ENCODE peak calls at places on chromosomes 2 and 18, in five cellular contexts. P, V, I, G and X are unnamed samples.

GRCh38 chr2:126894082-126894481 is 4.6 kb upstream of the TEX51 start:
- DNase-seq in P (no peak), V (peak), I (no peak), G (no peak), X (no peak)

GRCh38 chr2:240622631-240623235 is 2.5 kb upstream of the GPR35 start:
- DNase-seq in P (no peak), V (no peak), I (no peak), G (no peak), X (no peak)

GRCh38 chr2:189328451-189329249 is 112.6 kb upstream of the WDR75 start:
- DNase-seq in P (no peak), V (no peak), I (no peak), G (no peak), X (no peak)

GRCh38 chr2:34936089-34936488 is 1337.0 kb upstream of the FAM98A start:
- DNase-seq in P (no peak), V (no peak), I (no peak), G (no peak), X (no peak)

GRCh38 chr2:172234716-172235661 is 132.3 kb upstream of the DLX2 start:
- DNase-seq in P (no peak), V (peak), I (no peak), G (peak), X (peak)

GRCh38 chr2:240397924-240398611 is 37.4 kb upstream of the GPC1 start:
- DNase-seq in P (peak), V (peak), I (no peak), G (no peak), X (no peak)

GRCh38 chr2:174540893-174541292 is 54.1 kb upstream of the GPR155 start:
- DNase-seq in P (no peak), V (no peak), I (no peak), G (no peak), X (peak)

GRCh38 chr2:161414385-161415040 is 1.6 kb upstream of the TBR1 start:
- DNase-seq in P (peak), V (peak), I (no peak), G (peak), X (peak)

GRCh38 chr2:26757873-26758789 is 6.0 kb upstream of the SLC35F6 start:
- DNase-seq in P (peak), V (peak), I (no peak), G (no peak), X (peak)

GRCh38 chr2:163407296-163407695 is 328.5 kb downstream of the FIGN start:
- DNase-seq in P (peak), V (no peak), I (no peak), G (no peak), X (no peak)

GRCh38 chr2:47195149-47195548 is 40.0 kb upstream of the STPG4 start:
- DNase-seq in P (peak), V (no peak), I (no peak), G (no peak), X (no peak)

DNA sequence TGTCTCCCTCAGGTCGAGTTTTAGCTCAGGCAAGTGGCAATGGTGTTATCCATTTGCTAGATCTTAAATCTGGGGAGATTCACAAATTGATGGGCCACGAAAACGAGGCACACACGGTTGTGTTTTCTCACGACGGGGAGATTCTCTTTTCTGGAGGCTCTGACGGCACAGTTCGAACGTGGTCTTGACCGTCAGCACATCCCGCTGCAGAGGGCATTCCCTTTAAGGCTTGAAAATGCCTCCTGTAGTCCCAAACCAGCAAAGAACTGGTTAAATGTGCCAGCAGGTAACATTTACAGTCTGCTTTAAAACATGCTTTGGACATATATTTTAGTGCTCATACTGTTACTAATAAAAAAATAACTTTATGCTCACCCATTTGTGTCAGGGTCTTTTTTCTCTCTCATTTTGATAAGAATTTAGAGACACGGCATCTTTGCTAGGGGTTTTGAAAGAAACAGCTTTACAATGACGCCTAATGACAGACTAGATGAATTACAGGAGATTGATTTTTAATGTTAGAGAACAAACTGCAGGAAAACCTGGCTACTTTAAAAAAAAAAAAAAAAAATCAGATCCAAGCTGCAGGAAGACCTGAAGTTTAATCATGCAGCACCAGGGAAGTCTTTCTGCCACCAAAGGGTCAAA is 602 bp upstream of the VWC2L start:
- DNase-seq in P (no peak), V (no peak), I (no peak), G (no peak), X (no peak)
- H2AFZ ChIP-seq in P (no peak), V (no peak), I (no peak), G (no peak), X (no peak)

GRCh38 chr18:23926590-23926989 is 88.0 kb upstream of the TTC39C start:
- DNase-seq in P (no peak), V (no peak), I (no peak), G (no peak), X (no peak)

GRCh38 chr18:23927821-23928746 is 86.5 kb upstream of the TTC39C start:
- DNase-seq in P (no peak), V (no peak), I (no peak), G (no peak), X (no peak)

GRCh38 chr18:23932385-23933067 is 82.0 kb upstream of the TTC39C start:
- DNase-seq in P (no peak), V (no peak), I (no peak), G (no peak), X (no peak)

GRCh38 chr18:23930002-23930401 is 84.6 kb upstream of the TTC39C start:
- DNase-seq in P (no peak), V (no peak), I (no peak), G (no peak), X (no peak)

GRCh38 chr18:23929362-23929940 is 85.1 kb upstream of the TTC39C start:
- DNase-seq in P (no peak), V (no peak), I (no peak), G (no peak), X (no peak)
- H3K18ac ChIP-seq in P (no peak), V (no peak), I (no peak), G (no peak), X (no peak)

GRCh38 chr18:55439036-55439435 is 149.0 kb downstream of the TCF4 start:
- DNase-seq in P (no peak), V (peak), I (peak), G (no peak), X (no peak)

GRCh38 chr18:55435592-55435991 is 152.4 kb downstream of the TCF4 start:
- DNase-seq in P (no peak), V (no peak), I (no peak), G (no peak), X (no peak)

GRCh38 chr18:55442561-55442960 is 145.4 kb downstream of the TCF4 start:
- DNase-seq in P (no peak), V (no peak), I (no peak), G (no peak), X (no peak)

GRCh38 chr18:55444496-55444895 is 143.5 kb downstream of the TCF4 start:
- DNase-seq in P (no peak), V (no peak), I (no peak), G (no peak), X (no peak)

GRCh38 chr18:55440988-55441387 is 147.0 kb downstream of the TCF4 start:
- DNase-seq in P (no peak), V (no peak), I (no peak), G (no peak), X (no peak)
- H2BK12ac ChIP-seq in P (no peak), V (no peak), I (no peak), G (no peak), X (no peak)

DNA sequence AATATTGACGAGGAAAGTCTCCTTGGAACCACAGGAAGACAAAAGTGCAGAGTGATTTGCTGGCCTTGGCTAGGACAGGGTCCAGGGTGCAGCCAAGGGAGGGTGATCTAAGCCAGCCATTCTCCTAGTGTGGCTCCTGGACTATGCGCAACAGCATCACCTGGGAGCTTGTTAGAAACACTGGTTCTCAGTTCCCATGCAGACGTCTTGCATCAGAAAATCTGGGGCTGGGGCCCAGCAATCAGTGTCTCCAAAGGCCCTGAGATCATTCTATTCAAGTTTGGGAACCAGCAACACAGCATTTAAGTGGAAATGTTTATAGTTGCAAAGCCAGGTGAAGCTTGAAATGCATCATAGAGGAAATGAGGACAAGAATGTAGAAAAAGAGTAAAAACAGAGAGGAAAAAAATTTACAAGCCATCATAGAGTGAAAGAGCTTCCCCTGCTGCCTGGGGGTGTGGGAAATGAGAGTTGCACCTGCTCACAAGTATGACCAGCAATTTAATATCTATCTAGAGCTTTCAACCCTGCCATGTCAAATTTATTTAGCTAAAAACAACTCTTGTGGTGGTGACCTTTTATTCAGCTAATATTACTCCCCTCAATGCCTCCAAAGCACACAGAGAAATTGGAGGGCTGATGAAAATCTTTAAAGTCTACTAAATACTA is 54.4 kb upstream of the SEC11C start:
- DNase-seq in P (no peak), V (no peak), I (no peak), G (no peak), X (no peak)
- H2AFZ ChIP-seq in P (no peak), V (no peak), I (no peak), G (no peak), X (no peak)

DNA sequence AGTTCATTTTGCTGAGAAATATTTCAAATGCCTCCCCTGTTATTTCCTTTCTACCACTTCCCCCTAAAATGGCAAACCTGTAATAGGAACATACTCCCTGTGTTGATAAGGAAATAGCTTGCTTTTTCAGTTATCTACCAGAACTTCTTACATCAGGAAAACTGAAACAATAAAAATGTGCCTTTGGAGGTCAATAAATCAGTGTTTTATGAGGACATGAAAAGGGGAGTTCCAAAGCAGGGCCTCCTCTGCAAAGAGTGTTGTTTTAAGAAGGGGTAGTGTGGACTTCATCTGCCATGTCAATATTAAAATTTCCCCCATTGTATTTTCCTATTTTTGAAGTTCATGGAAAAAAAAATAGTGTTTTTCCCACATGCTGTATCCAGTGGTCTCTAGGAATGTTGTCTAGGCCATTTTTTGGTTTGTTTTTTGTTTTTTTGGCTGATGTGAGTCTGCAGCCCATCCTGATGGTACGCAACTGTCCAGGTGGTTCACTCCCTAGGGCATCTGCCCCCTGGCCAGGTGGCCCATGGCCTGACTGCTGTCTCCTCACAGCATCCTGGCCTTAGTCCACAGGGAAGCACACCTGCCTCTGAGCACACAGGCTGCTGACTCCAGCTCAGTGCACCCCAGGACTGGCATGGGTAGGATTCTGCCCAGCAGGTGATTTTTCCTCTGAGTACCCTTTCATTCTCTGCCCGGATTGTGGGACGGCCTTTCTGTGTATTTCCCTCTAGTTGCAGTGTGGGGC is 3.8 kb downstream of the TNFRSF11A start:
- DNase-seq in P (no peak), V (no peak), I (no peak), G (no peak), X (no peak)
- H3K18ac ChIP-seq in P (no peak), V (no peak), I (no peak), G (no peak), X (no peak)

GRCh38 chr18:49096021-49096420 is 145.3 kb upstream of the SMAD7 start:
- DNase-seq in P (no peak), V (no peak), I (no peak), G (no peak), X (no peak)

GRCh38 chr18:49094979-49095632 is 144.3 kb upstream of the SMAD7 start:
- DNase-seq in P (peak), V (no peak), I (no peak), G (no peak), X (no peak)

GRCh38 chr18:49089049-49089448 is 138.3 kb upstream of the SMAD7 start:
- DNase-seq in P (no peak), V (no peak), I (no peak), G (no peak), X (no peak)

GRCh38 chr18:49094136-49094535 is 143.4 kb upstream of the SMAD7 start:
- DNase-seq in P (peak), V (no peak), I (no peak), G (no peak), X (no peak)

DNA sequence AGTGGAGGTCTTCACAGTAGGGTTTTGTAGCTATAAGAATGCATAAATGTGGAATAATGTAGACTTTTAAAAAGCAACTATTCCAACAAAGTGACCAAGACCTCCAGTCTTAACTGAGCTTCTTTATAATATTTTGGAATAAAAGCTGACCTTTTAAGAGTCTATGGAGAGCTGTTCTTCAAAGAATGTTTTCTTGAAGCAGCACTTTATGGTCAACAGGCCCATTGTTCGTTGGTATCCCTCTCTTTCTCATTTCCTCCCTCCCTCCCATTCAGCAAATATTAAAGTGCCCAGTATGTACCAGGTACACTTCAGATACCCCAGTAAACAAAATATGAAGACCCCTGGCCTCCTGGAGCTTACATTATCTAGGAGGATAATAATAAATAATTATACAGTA is 140.1 kb upstream of the SMAD7 start:
- DNase-seq in P (no peak), V (no peak), I (no peak), G (no peak), X (no peak)
- H2BK12ac ChIP-seq in P (no peak), V (no peak), I (no peak), G (no peak), X (no peak)

GRCh38 chr2:66427219-66427768 is 7.6 kb upstream of the MEIS1 start:
- DNase-seq in P (peak), V (no peak), I (no peak), G (no peak), X (no peak)

GRCh38 chr2:66428986-66429612 is 5.8 kb upstream of the MEIS1 start:
- DNase-seq in P (peak), V (no peak), I (no peak), G (no peak), X (peak)

GRCh38 chr2:66423391-66423790 is 11.5 kb upstream of the MEIS1 start:
- DNase-seq in P (no peak), V (no peak), I (no peak), G (no peak), X (no peak)

GRCh38 chr2:66430195-66430905 is 4.6 kb upstream of the MEIS1 start:
- DNase-seq in P (no peak), V (no peak), I (no peak), G (no peak), X (no peak)

GRCh38 chr2:66426250-66427064 is 8.5 kb upstream of the MEIS1 start:
- DNase-seq in P (no peak), V (peak), I (no peak), G (no peak), X (no peak)
- H2AFZ ChIP-seq in P (no peak), V (no peak), I (no peak), G (peak), X (peak)

GRCh38 chr2:192148620-192149321 is 46.0 kb downstream of the TMEFF2 start:
- DNase-seq in P (peak), V (no peak), I (no peak), G (no peak), X (no peak)

GRCh38 chr2:192146069-192147006 is 48.4 kb downstream of the TMEFF2 start:
- DNase-seq in P (peak), V (no peak), I (no peak), G (no peak), X (no peak)

GRCh38 chr2:192145496-192145895 is 49.2 kb downstream of the TMEFF2 start:
- DNase-seq in P (no peak), V (no peak), I (no peak), G (no peak), X (no peak)

GRCh38 chr2:192150166-192150565 is 44.6 kb downstream of the TMEFF2 start:
- DNase-seq in P (no peak), V (no peak), I (no peak), G (no peak), X (peak)

GRCh38 chr2:192148241-192148619 is 46.5 kb downstream of the TMEFF2 start:
- DNase-seq in P (no peak), V (no peak), I (no peak), G (no peak), X (no peak)
- H3K18ac ChIP-seq in P (peak), V (no peak), I (no peak), G (no peak), X (no peak)

DNA sequence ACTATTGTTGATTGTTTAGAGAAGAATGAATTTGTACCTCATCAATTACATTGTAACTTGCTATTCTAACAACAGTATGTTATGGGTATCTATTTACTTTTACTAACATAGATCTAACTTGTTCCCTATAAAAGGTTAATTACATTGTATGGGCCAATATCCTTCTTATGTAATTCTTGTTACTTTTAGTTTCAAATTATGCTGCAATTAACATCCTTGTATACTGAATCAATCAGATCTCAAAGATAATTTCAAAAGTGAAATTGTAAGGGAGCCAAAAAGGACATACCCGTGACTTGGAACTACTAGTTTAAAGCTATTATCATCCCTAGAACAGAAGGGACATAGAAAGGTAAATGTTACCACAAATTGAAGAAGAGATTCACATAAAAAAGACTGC is 79.9 kb upstream of the RIT2 start:
- DNase-seq in P (no peak), V (no peak), I (no peak), G (no peak), X (no peak)
- H2BK12ac ChIP-seq in P (no peak), V (no peak), I (no peak), G (no peak), X (no peak)